ENCODE peak calls at places on chromosomes 7 and 10, in five cellular contexts. S is ecto neural progenitor cell, H is GDM1, J is nephron progenitor cell, V is hepatic stellate cell. B is an unnamed sample.

GRCh38 chr10:27723436-27723835 is 22.2 kb downstream of the MKX start:
- DNase-seq in S (no peak), H (no peak), J (no peak), V (no peak), B (no peak)

GRCh38 chr10:68717435-68717834 is 3.6 kb upstream of the CCAR1 start:
- DNase-seq in S (no peak), H (no peak), J (no peak), V (no peak), B (no peak)

GRCh38 chr10:94630017-94630688 is 53.4 kb upstream of the CYP2C18 start:
- DNase-seq in S (no peak), H (peak), J (no peak), V (no peak), B (no peak)

GRCh38 chr10:22427101-22427500 is 81.8 kb downstream of the SPAG6 start:
- DNase-seq in S (no peak), H (no peak), J (peak), V (no peak), B (no peak)

GRCh38 chr10:128884496-128884895 is 582.5 kb upstream of the MGMT start:
- DNase-seq in S (peak), H (no peak), J (no peak), V (no peak), B (no peak)

GRCh38 chr7:121558288-121558687 is 162.2 kb upstream of the FAM3C start:
- DNase-seq in S (no peak), H (no peak), J (no peak), V (no peak), B (no peak)

GRCh38 chr7:18866359-18867036 is 250.9 kb downstream of the TWIST1 start:
- DNase-seq in S (no peak), H (no peak), J (no peak), V (peak), B (peak)

GRCh38 chr10:34539533-34540315 is 275.4 kb downstream of the PARD3 start:
- DNase-seq in S (no peak), H (no peak), J (no peak), V (no peak), B (no peak)

GRCh38 chr10:45423976-45424499 is 50.0 kb downstream of the ALOX5 start:
- DNase-seq in S (no peak), H (no peak), J (no peak), V (no peak), B (no peak)

GRCh38 chr7:40437498-40437897 is 302.7 kb downstream of the SUGCT start:
- DNase-seq in S (no peak), H (no peak), J (no peak), V (peak), B (peak)

GRCh38 chr10:72834183-72834825 is 59.2 kb upstream of the OIT3 start:
- DNase-seq in S (no peak), H (peak), J (peak), V (peak), B (peak)

GRCh38 chr7:120964088-120964487 is 13.5 kb downstream of the ING3 start:
- DNase-seq in S (no peak), H (no peak), J (no peak), V (no peak), B (no peak)

GRCh38 chr10:5492929-5493576 is 6.3 kb downstream of the CALML5 start:
- DNase-seq in S (no peak), H (no peak), J (no peak), V (no peak), B (no peak)

GRCh38 chr10:99784025-99784730 is 1.7 kb downstream of the ABCC2 start:
- DNase-seq in S (no peak), H (no peak), J (no peak), V (peak), B (no peak)

B was measured in amniotic stem cell.